ENCODE peak calls at places on chromosome 2, in six cellular contexts. E, L, B, D, N and I are unnamed samples.
A peak's percentile ranks its signal among the peaks of the same experiment; 100 is the strongest.

GRCh38 chr2:128154225-128154624 is 63.2 kb downstream of the UGGT1 start:
- DNase-seq in E (no peak), L (peak; percentile 72), B (no peak), D (no peak), N (no peak), I (no peak)

GRCh38 chr2:28750316-28751101 is 1.1 kb upstream of the PPP1CB start:
- DNase-seq in E (no peak), L (peak; percentile 13), B (peak; percentile 75), D (no peak), N (no peak), I (peak; percentile 43)

GRCh38 chr2:102753563-102754159 is 8.2 kb upstream of the TMEM182 start:
- DNase-seq in E (no peak), L (no peak), B (peak; percentile 38), D (peak; percentile 32), N (no peak), I (peak; percentile 58)

GRCh38 chr2:239257511-239257937 is 143.3 kb downstream of the HDAC4 start:
- DNase-seq in E (no peak), L (no peak), B (peak; percentile 92), D (peak; percentile 53), N (peak; percentile 70), I (peak; percentile 91)

GRCh38 chr2:231295363-231295655 is 96.9 kb downstream of the ARMC9 start:
- DNase-seq in E (no peak), L (no peak), B (no peak), D (no peak), N (no peak), I (no peak)

GRCh38 chr2:227308784-227309183 is 16.3 kb upstream of the MFF start:
- DNase-seq in E (peak; percentile 18), L (no peak), B (peak; percentile 27), D (no peak), N (no peak), I (no peak)

GRCh38 chr2:105611328-105611627 is 133.4 kb upstream of the NCK2 start:
- DNase-seq in E (no peak), L (no peak), B (no peak), D (no peak), N (no peak), I (no peak)

GRCh38 chr2:96205888-96206287 is 2.7 kb downstream of the STARD7 start:
- DNase-seq in E (no peak), L (no peak), B (peak; percentile 59), D (no peak), N (no peak), I (peak; percentile 77)

GRCh38 chr2:54558976-54559410 is 102.9 kb downstream of the SPTBN1 start:
- DNase-seq in E (no peak), L (no peak), B (no peak), D (no peak), N (no peak), I (no peak)

GRCh38 chr2:29317077-29317517 is 201.9 kb downstream of the CLIP4 start:
- DNase-seq in E (no peak), L (peak; percentile 14), B (peak; percentile 95), D (no peak), N (no peak), I (no peak)

GRCh38 chr2:85785027-85785822 is 31.4 kb downstream of the ATOH8 start:
- DNase-seq in E (peak; percentile 71), L (no peak), B (peak; percentile 97), D (no peak), N (no peak), I (peak; percentile 25)

GRCh38 chr2:149068996-149069888 is 30.7 kb downstream of the LYPD6B start:
- DNase-seq in E (no peak), L (no peak), B (peak; percentile 90), D (no peak), N (peak; percentile 29), I (peak; percentile 98)

GRCh38 chr2:79512442-79513401 is at the start of gene CTNNA2:
- DNase-seq in E (peak; percentile 32), L (peak; percentile 3), B (peak; percentile 10), D (no peak), N (no peak), I (no peak)

GRCh38 chr2:218880749-218881594 is at the start of gene WNT10A:
- DNase-seq in E (no peak), L (no peak), B (no peak), D (no peak), N (no peak), I (no peak)

GRCh38 chr2:23619941-23620340 is 235.0 kb downstream of the KLHL29 start:
- DNase-seq in E (no peak), L (no peak), B (no peak), D (no peak), N (no peak), I (no peak)

GRCh38 chr2:113164234-113164929 is 9.4 kb upstream of the PSD4 start:
- DNase-seq in E (no peak), L (no peak), B (no peak), D (no peak), N (no peak), I (no peak)

GRCh38 chr2:127790694-127791529 is 20.1 kb downstream of the WDR33 start:
- DNase-seq in E (no peak), L (no peak), B (no peak), D (no peak), N (no peak), I (no peak)

GRCh38 chr2:196335238-196335637 is 163.9 kb upstream of the STK17B start:
- DNase-seq in E (no peak), L (no peak), B (peak; percentile 87), D (no peak), N (peak; percentile 62), I (peak; percentile 86)

GRCh38 chr2:26561376-26561775 is 79.8 kb downstream of the CIB4 start:
- DNase-seq in E (no peak), L (no peak), B (no peak), D (no peak), N (no peak), I (no peak)

GRCh38 chr2:10518470-10519060 is 70.4 kb upstream of the ODC1 start:
- DNase-seq in E (no peak), L (no peak), B (no peak), D (no peak), N (no peak), I (no peak)

GRCh38 chr2:10520926-10521325 is 72.8 kb upstream of the ODC1 start:
- DNase-seq in E (no peak), L (no peak), B (no peak), D (no peak), N (no peak), I (no peak)

GRCh38 chr2:10521356-10521755 is 73.2 kb upstream of the ODC1 start:
- DNase-seq in E (no peak), L (no peak), B (no peak), D (no peak), N (no peak), I (no peak)

GRCh38 chr2:10519067-10519740 is 71.1 kb upstream of the ODC1 start:
- DNase-seq in E (no peak), L (no peak), B (no peak), D (no peak), N (no peak), I (no peak)

DNA sequence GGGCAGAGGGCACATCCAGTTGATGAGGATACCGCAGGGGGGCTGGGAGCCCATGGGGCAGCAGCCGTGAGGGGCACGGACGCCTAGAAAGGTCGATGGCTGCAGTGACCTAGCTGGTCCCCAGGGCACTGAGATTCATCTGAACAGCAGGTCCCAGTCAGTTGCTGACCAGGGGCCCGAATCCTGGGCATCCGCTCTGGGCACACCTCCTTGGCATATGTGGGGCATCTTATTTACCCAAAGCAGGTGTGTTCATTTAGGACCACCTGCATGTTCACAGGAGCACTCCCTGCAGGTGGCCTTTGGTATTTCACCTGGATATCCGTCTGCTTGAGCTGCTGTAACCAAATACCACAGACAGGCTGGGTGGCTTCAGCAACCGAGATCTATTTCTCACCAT is 72.0 kb upstream of the ODC1 start:
- DNase-seq in E (no peak), L (no peak), B (no peak), D (no peak), N (no peak), I (no peak)
- TF ChIP-seq CTCF in E (no peak), L (no peak), B (no peak), D (no peak), N (no peak), I (peak; percentile 57)

GRCh38 chr2:66775730-66776422 is 341.0 kb downstream of the MEIS1 start:
- DNase-seq in E (no peak), L (no peak), B (no peak), D (no peak), N (no peak), I (no peak)
- TF ChIP-seq CTCF in E (no peak), L (no peak), B (no peak), D (no peak), N (no peak), I (no peak)

GRCh38 chr2:53209679-53210473 is 557.7 kb upstream of the CHAC2 start:
- DNase-seq in E (no peak), L (no peak), B (no peak), D (no peak), N (no peak), I (no peak)

GRCh38 chr2:53210538-53210937 is 557.1 kb upstream of the CHAC2 start:
- DNase-seq in E (no peak), L (no peak), B (no peak), D (peak; percentile 10), N (no peak), I (no peak)

GRCh38 chr2:53211201-53211774 is 556.3 kb upstream of the CHAC2 start:
- DNase-seq in E (no peak), L (no peak), B (no peak), D (no peak), N (no peak), I (no peak)

GRCh38 chr2:53208815-53209214 is 558.8 kb upstream of the CHAC2 start:
- DNase-seq in E (no peak), L (no peak), B (no peak), D (no peak), N (no peak), I (no peak)
- TF ChIP-seq CTCF in E (no peak), L (no peak), B (no peak), D (no peak), N (no peak), I (no peak)

GRCh38 chr2:234405472-234405871 is 91.4 kb downstream of the ARL4C start:
- DNase-seq in E (no peak), L (no peak), B (no peak), D (no peak), N (no peak), I (no peak)

GRCh38 chr2:234404957-234405356 is 91.9 kb downstream of the ARL4C start:
- DNase-seq in E (no peak), L (peak; percentile 25), B (no peak), D (no peak), N (no peak), I (no peak)

GRCh38 chr2:234403074-234403473 is 93.8 kb downstream of the ARL4C start:
- DNase-seq in E (no peak), L (no peak), B (peak; percentile 62), D (no peak), N (no peak), I (peak; percentile 51)

GRCh38 chr2:234403751-234404150 is 93.1 kb downstream of the ARL4C start:
- DNase-seq in E (no peak), L (no peak), B (no peak), D (no peak), N (no peak), I (no peak)

DNA sequence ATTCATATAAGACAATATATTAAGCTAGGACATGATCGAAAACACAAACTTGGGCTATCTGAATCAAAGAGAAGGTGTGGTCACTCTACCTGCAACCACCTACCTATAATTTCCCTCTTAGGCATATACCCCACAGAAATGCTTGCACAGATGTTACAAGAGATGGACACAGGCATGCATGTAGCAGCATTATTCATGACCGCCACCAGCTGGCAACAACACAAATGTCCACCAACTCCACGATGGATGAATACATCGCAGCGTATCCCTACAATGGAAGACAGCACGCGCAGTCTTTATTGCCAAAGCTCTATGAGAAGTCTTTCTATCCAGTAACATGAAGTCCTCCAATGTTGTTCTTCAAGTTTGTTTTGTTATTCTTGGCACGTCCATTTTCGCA is 90.8 kb downstream of the ARL4C start:
- DNase-seq in E (no peak), L (no peak), B (no peak), D (no peak), N (no peak), I (no peak)
- TF ChIP-seq CTCF in E (no peak), L (no peak), B (no peak), D (peak; percentile 35), N (no peak), I (peak; percentile 17)